ENCODE peak calls at places on chromosomes 12 and 14, in nine cellular contexts. One of them, this sample, is unnamed.

GRCh38 chr14:22471545-22472121 is 117.4 kb downstream of the DAD1 start:
- DNase-seq in Caki2: peak
- DNase-seq in mucosa of descending colon: peak
- DNase-seq in NCI-H460: peak
- DNase-seq in amygdala: peak
- DNase-seq in activated naive CD8-positive, alpha-beta T cell treated with anti-CD3 and anti-CD28 coated beads, Interleukin-2, amount 50 U/mL, for 24 hours: no peak
- DNase-seq in AG08396: peak
- DNase-seq in epithelial cell of esophagus: peak
- DNase-seq in stimulated activated naive CD4-positive, alpha-beta T cell: no peak
- DNase-seq in this sample: no peak

GRCh38 chr12:88985631-88986030 is 366.7 kb downstream of the DUSP6 start:
- DNase-seq in Caki2: no peak
- DNase-seq in mucosa of descending colon: no peak
- DNase-seq in NCI-H460: no peak
- DNase-seq in amygdala: no peak
- DNase-seq in activated naive CD8-positive, alpha-beta T cell treated with anti-CD3 and anti-CD28 coated beads, Interleukin-2, amount 50 U/mL, for 24 hours: no peak
- DNase-seq in AG08396: no peak
- DNase-seq in epithelial cell of esophagus: no peak
- DNase-seq in stimulated activated naive CD4-positive, alpha-beta T cell: no peak
- DNase-seq in this sample: no peak

GRCh38 chr12:63294327-63294632 is 143.3 kb upstream of the AVPR1A start:
- DNase-seq in Caki2: peak
- DNase-seq in mucosa of descending colon: no peak
- DNase-seq in NCI-H460: peak
- DNase-seq in amygdala: no peak
- DNase-seq in activated naive CD8-positive, alpha-beta T cell treated with anti-CD3 and anti-CD28 coated beads, Interleukin-2, amount 50 U/mL, for 24 hours: no peak
- DNase-seq in AG08396: peak
- DNase-seq in epithelial cell of esophagus: peak
- DNase-seq in stimulated activated naive CD4-positive, alpha-beta T cell: no peak
- DNase-seq in this sample: no peak

GRCh38 chr12:93256258-93256969 is 121.3 kb upstream of the NUDT4 start:
- DNase-seq in Caki2: no peak
- DNase-seq in mucosa of descending colon: no peak
- DNase-seq in NCI-H460: no peak
- DNase-seq in amygdala: no peak
- DNase-seq in activated naive CD8-positive, alpha-beta T cell treated with anti-CD3 and anti-CD28 coated beads, Interleukin-2, amount 50 U/mL, for 24 hours: no peak
- DNase-seq in AG08396: no peak
- DNase-seq in epithelial cell of esophagus: no peak
- DNase-seq in stimulated activated naive CD4-positive, alpha-beta T cell: no peak
- DNase-seq in this sample: no peak

GRCh38 chr12:116397148-116397547 is 119.7 kb upstream of the MED13L start:
- DNase-seq in Caki2: no peak
- DNase-seq in mucosa of descending colon: no peak
- DNase-seq in NCI-H460: no peak
- DNase-seq in amygdala: no peak
- DNase-seq in activated naive CD8-positive, alpha-beta T cell treated with anti-CD3 and anti-CD28 coated beads, Interleukin-2, amount 50 U/mL, for 24 hours: no peak
- DNase-seq in AG08396: no peak
- DNase-seq in epithelial cell of esophagus: peak
- DNase-seq in stimulated activated naive CD4-positive, alpha-beta T cell: no peak
- DNase-seq in this sample: no peak

GRCh38 chr12:89544027-89544426 is 18.2 kb upstream of the POC1B start:
- DNase-seq in Caki2: no peak
- DNase-seq in mucosa of descending colon: no peak
- DNase-seq in NCI-H460: no peak
- DNase-seq in amygdala: no peak
- DNase-seq in activated naive CD8-positive, alpha-beta T cell treated with anti-CD3 and anti-CD28 coated beads, Interleukin-2, amount 50 U/mL, for 24 hours: no peak
- DNase-seq in AG08396: no peak
- DNase-seq in epithelial cell of esophagus: no peak
- DNase-seq in stimulated activated naive CD4-positive, alpha-beta T cell: no peak
- DNase-seq in this sample: no peak

GRCh38 chr14:102278631-102278935 is 26.4 kb downstream of the MOK start:
- DNase-seq in Caki2: no peak
- DNase-seq in mucosa of descending colon: no peak
- DNase-seq in NCI-H460: no peak
- DNase-seq in amygdala: no peak
- DNase-seq in activated naive CD8-positive, alpha-beta T cell treated with anti-CD3 and anti-CD28 coated beads, Interleukin-2, amount 50 U/mL, for 24 hours: no peak
- DNase-seq in AG08396: no peak
- DNase-seq in epithelial cell of esophagus: no peak
- DNase-seq in stimulated activated naive CD4-positive, alpha-beta T cell: no peak
- DNase-seq in this sample: no peak

GRCh38 chr12:131897875-131898274 is 3.5 kb downstream of the ULK1 start:
- DNase-seq in Caki2: no peak
- DNase-seq in mucosa of descending colon: peak
- DNase-seq in NCI-H460: no peak
- DNase-seq in amygdala: no peak
- DNase-seq in activated naive CD8-positive, alpha-beta T cell treated with anti-CD3 and anti-CD28 coated beads, Interleukin-2, amount 50 U/mL, for 24 hours: no peak
- DNase-seq in AG08396: no peak
- DNase-seq in epithelial cell of esophagus: no peak
- DNase-seq in stimulated activated naive CD4-positive, alpha-beta T cell: no peak
- DNase-seq in this sample: no peak

GRCh38 chr14:23321572-23322547 is 603 bp downstream of the PABPN1 start:
- DNase-seq in Caki2: peak
- DNase-seq in mucosa of descending colon: peak
- DNase-seq in NCI-H460: no peak
- DNase-seq in amygdala: peak
- DNase-seq in activated naive CD8-positive, alpha-beta T cell treated with anti-CD3 and anti-CD28 coated beads, Interleukin-2, amount 50 U/mL, for 24 hours: peak
- DNase-seq in AG08396: peak
- DNase-seq in epithelial cell of esophagus: peak
- DNase-seq in stimulated activated naive CD4-positive, alpha-beta T cell: no peak
- DNase-seq in this sample: peak

GRCh38 chr14:65910108-65910507 is 497.6 kb downstream of the FUT8 start:
- DNase-seq in Caki2: no peak
- DNase-seq in mucosa of descending colon: no peak
- DNase-seq in NCI-H460: no peak
- DNase-seq in amygdala: no peak
- DNase-seq in activated naive CD8-positive, alpha-beta T cell treated with anti-CD3 and anti-CD28 coated beads, Interleukin-2, amount 50 U/mL, for 24 hours: no peak
- DNase-seq in AG08396: peak
- DNase-seq in epithelial cell of esophagus: peak
- DNase-seq in stimulated activated naive CD4-positive, alpha-beta T cell: no peak
- DNase-seq in this sample: no peak

GRCh38 chr14:24595046-24595808 is 14.3 kb downstream of the GZMH start:
- DNase-seq in Caki2: no peak
- DNase-seq in mucosa of descending colon: no peak
- DNase-seq in NCI-H460: no peak
- DNase-seq in amygdala: no peak
- DNase-seq in activated naive CD8-positive, alpha-beta T cell treated with anti-CD3 and anti-CD28 coated beads, Interleukin-2, amount 50 U/mL, for 24 hours: no peak
- DNase-seq in AG08396: no peak
- DNase-seq in epithelial cell of esophagus: peak
- DNase-seq in stimulated activated naive CD4-positive, alpha-beta T cell: no peak
- DNase-seq in this sample: no peak

This sample was measured in right atrium auricular region.